ENCODE peak calls at places on chromosome 3, in six cellular contexts. One of them, this sample, is unnamed. For H3K4me1, the result is how much of the 10 kb centered on the place peaks cover.

GRCh38 chr3:130354430-130354829 is 9.0 kb downstream of the COL6A5 start:
- DNase-seq in fibroblast of lung: no peak
- DNase-seq in uterus: no peak
- DNase-seq in Peyer's patch: no peak
- DNase-seq in HepG2: no peak
- DNase-seq in body of pancreas: no peak
- DNase-seq in this sample: no peak

GRCh38 chr3:172635588-172635987 is 75.3 kb downstream of the NCEH1 start:
- DNase-seq in fibroblast of lung: no peak
- DNase-seq in uterus: no peak
- DNase-seq in Peyer's patch: no peak
- DNase-seq in HepG2: no peak
- DNase-seq in body of pancreas: no peak
- DNase-seq in this sample: no peak

GRCh38 chr3:195197764-195198423 is 73.1 kb downstream of the XXYLT1 start:
- DNase-seq in fibroblast of lung: peak
- DNase-seq in uterus: peak
- DNase-seq in Peyer's patch: peak
- DNase-seq in HepG2: no peak
- DNase-seq in body of pancreas: no peak
- DNase-seq in this sample: no peak

GRCh38 chr3:16842710-16843270 is 42.0 kb upstream of the PLCL2 start:
- DNase-seq in fibroblast of lung: no peak
- DNase-seq in uterus: no peak
- DNase-seq in Peyer's patch: no peak
- DNase-seq in HepG2: no peak
- DNase-seq in body of pancreas: no peak
- DNase-seq in this sample: no peak

GRCh38 chr3:65005481-65005880 is 317.7 kb upstream of the ADAMTS9 start:
- DNase-seq in fibroblast of lung: peak
- DNase-seq in uterus: no peak
- DNase-seq in Peyer's patch: no peak
- DNase-seq in HepG2: no peak
- DNase-seq in body of pancreas: no peak
- DNase-seq in this sample: no peak

GRCh38 chr3:173465112-173465511 is 67.6 kb downstream of the NLGN1 start:
- DNase-seq in fibroblast of lung: peak
- DNase-seq in uterus: no peak
- DNase-seq in Peyer's patch: no peak
- DNase-seq in HepG2: no peak
- DNase-seq in body of pancreas: no peak
- DNase-seq in this sample: no peak

GRCh38 chr3:121979246-121979645 is 42.8 kb downstream of the ILDR1 start:
- DNase-seq in fibroblast of lung: no peak
- DNase-seq in uterus: no peak
- DNase-seq in Peyer's patch: no peak
- DNase-seq in HepG2: no peak
- DNase-seq in body of pancreas: no peak
- DNase-seq in this sample: no peak

GRCh38 chr3:45792036-45792435 is 4.3 kb downstream of the SLC6A20 start:
- DNase-seq in fibroblast of lung: no peak
- DNase-seq in uterus: no peak
- DNase-seq in Peyer's patch: no peak
- DNase-seq in HepG2: no peak
- DNase-seq in body of pancreas: no peak
- DNase-seq in this sample: no peak

DNA sequence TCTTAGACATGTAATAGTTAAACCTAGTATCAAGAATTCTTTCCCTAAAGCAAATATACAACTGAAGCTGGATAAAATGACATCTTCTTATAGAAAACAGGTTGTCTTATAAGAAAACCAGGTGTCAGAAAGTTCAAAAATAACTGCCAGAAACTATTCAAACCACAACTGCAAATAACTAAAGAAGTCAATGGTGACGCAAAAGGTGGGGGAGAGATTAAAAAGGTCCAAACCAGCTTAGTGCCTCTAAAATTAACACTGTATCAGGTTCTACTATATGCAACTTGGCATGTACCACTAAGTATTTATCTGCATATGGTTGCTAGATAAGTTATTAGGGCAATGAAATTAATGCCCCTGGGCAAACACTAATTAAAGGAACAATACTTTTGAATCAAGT is 136.8 kb downstream of the TBL1XR1 start:
- DNase-seq in fibroblast of lung: no peak
- DNase-seq in uterus: no peak
- DNase-seq in Peyer's patch: no peak
- DNase-seq in HepG2: no peak
- DNase-seq in body of pancreas: no peak
- DNase-seq in this sample: no peak
- H3K4me1 ChIP-seq in fibroblast of lung: under half
- H3K4me1 ChIP-seq in uterus: under half
- H3K4me1 ChIP-seq in Peyer's patch: under half
- H3K4me1 ChIP-seq in HepG2: under half
- H3K4me1 ChIP-seq in body of pancreas: under half
- H3K4me1 ChIP-seq in this sample: under half

GRCh38 chr3:100008081-100008698 is 106.1 kb downstream of the FILIP1L start:
- DNase-seq in fibroblast of lung: no peak
- DNase-seq in uterus: no peak
- DNase-seq in Peyer's patch: no peak
- DNase-seq in HepG2: no peak
- DNase-seq in body of pancreas: no peak
- DNase-seq in this sample: no peak
- H3K27ac ChIP-seq in fibroblast of lung: no peak
- H3K27ac ChIP-seq in uterus: peak
- H3K27ac ChIP-seq in Peyer's patch: no peak
- H3K27ac ChIP-seq in HepG2: no peak
- H3K27ac ChIP-seq in body of pancreas: no peak
- H3K27ac ChIP-seq in this sample: no peak

DNA sequence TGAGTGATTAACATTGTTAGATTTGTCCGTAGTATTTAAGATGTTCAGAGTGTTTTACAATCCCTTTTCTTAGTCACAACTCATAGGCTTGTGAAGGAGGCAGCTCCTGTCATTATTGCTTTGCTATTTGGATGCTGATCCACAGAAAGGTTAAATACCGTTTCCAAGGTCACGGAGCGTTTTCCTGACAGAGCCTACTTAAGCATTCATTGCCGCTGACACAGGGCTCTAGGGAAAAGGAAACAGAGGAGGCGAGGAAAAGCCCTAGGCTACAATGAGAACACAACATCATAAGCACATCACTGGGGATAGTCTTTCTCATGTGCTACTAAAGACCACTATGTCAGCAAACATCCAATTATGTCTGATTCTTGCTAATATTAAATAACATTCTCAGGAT is 38.5 kb upstream of the CPB1 start:
- DNase-seq in fibroblast of lung: no peak
- DNase-seq in uterus: no peak
- DNase-seq in Peyer's patch: no peak
- DNase-seq in HepG2: no peak
- DNase-seq in body of pancreas: no peak
- DNase-seq in this sample: no peak
- H3K4me1 ChIP-seq in fibroblast of lung: under half
- H3K4me1 ChIP-seq in uterus: under half
- H3K4me1 ChIP-seq in Peyer's patch: under half
- H3K4me1 ChIP-seq in HepG2: under half
- H3K4me1 ChIP-seq in body of pancreas: under half
- H3K4me1 ChIP-seq in this sample: under half

DNA sequence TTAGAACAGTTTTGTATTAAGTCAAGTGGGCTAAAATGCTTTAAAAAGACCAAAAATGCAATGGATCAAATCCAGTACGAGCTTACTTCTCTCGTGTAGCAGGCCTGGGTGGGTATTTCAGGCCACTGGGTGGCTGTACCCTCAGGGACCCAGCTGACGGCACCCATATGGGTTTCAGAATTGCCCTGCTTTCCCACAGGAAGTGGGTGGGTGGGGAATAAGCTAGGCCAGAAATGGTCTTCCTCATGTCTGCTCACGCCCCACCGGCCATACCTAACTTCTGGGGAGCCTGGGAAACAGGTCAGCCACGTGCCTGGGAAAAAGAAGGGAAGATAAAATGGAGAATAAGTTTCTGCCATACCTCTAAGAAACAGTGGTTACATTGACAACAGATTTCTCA is 20.3 kb downstream of the GPR160 start:
- DNase-seq in fibroblast of lung: no peak
- DNase-seq in uterus: no peak
- DNase-seq in Peyer's patch: peak
- DNase-seq in HepG2: no peak
- DNase-seq in body of pancreas: no peak
- DNase-seq in this sample: no peak
- H3K27ac ChIP-seq in fibroblast of lung: no peak
- H3K27ac ChIP-seq in uterus: no peak
- H3K27ac ChIP-seq in Peyer's patch: no peak
- H3K27ac ChIP-seq in HepG2: no peak
- H3K27ac ChIP-seq in body of pancreas: peak
- H3K27ac ChIP-seq in this sample: no peak

GRCh38 chr3:35777065-35777464 is 137.7 kb downstream of the ARPP21 start:
- DNase-seq in fibroblast of lung: no peak
- DNase-seq in uterus: no peak
- DNase-seq in Peyer's patch: no peak
- DNase-seq in HepG2: no peak
- DNase-seq in body of pancreas: no peak
- DNase-seq in this sample: no peak
- H3K4me1 ChIP-seq in fibroblast of lung: under half
- H3K4me1 ChIP-seq in uterus: under half
- H3K4me1 ChIP-seq in Peyer's patch: under half
- H3K4me1 ChIP-seq in HepG2: under half
- H3K4me1 ChIP-seq in body of pancreas: under half
- H3K4me1 ChIP-seq in this sample: under half

This sample was measured in naive thymus-derived CD4-positive, alpha-beta T cell.